ENCODE peak calls at places on chromosomes 6 and 20, in six cellular contexts. G is left lobe of liver, E is omental fat pad, O is pancreas, R is left lung, U is lower lobe of right lung. I is an unnamed sample.

GRCh38 chr6:123562264-123562663 is 74.5 kb downstream of the TRDN start:
- ATAC-seq in G (no peak), E (no peak), O (no peak), R (no peak), U (no peak), I (no peak)

GRCh38 chr6:4078830-4079471 is at the start of gene FAM217A:
- ATAC-seq in G (no peak), E (no peak), O (no peak), R (no peak), U (no peak), I (no peak)

GRCh38 chr6:124090491-124090890 is 286.8 kb downstream of the NKAIN2 start:
- ATAC-seq in G (no peak), E (no peak), O (no peak), R (no peak), U (no peak), I (no peak)

GRCh38 chr6:2266845-2267244 is 21.4 kb upstream of the GMDS start:
- ATAC-seq in G (no peak), E (no peak), O (no peak), R (no peak), U (no peak), I (no peak)

GRCh38 chr6:87755697-87756671 is 54.0 kb upstream of the AKIRIN2 start:
- ATAC-seq in G (peak; percentile 94), E (peak; percentile 30), O (no peak), R (peak; percentile 29), U (no peak), I (no peak)

GRCh38 chr20:50516180-50516934 is 6.2 kb downstream of the PTPN1 start:
- ATAC-seq in G (no peak), E (no peak), O (no peak), R (no peak), U (no peak), I (peak; percentile 17)

GRCh38 chr6:128152551-128152950 is 251.7 kb upstream of the THEMIS start:
- ATAC-seq in G (no peak), E (no peak), O (peak; percentile 22), R (no peak), U (no peak), I (no peak)

GRCh38 chr6:129774697-129775447 is 64.9 kb upstream of the ARHGAP18 start:
- ATAC-seq in G (peak; percentile 100), E (no peak), O (peak; percentile 91), R (peak; percentile 98), U (peak; percentile 87), I (peak; percentile 55)

GRCh38 chr6:10478187-10479040 is 42.7 kb upstream of the GCNT2 start:
- ATAC-seq in G (peak; percentile 75), E (no peak), O (peak; percentile 71), R (peak; percentile 71), U (peak; percentile 50), I (peak; percentile 9)

GRCh38 chr6:19413323-19413722 is 423.8 kb upstream of the ID4 start:
- ATAC-seq in G (no peak), E (peak; percentile 59), O (peak; percentile 68), R (no peak), U (no peak), I (no peak)

GRCh38 chr6:56668158-56668557 is 25.5 kb upstream of the DST start:
- ATAC-seq in G (no peak), E (no peak), O (no peak), R (no peak), U (no peak), I (no peak)

GRCh38 chr6:83151114-83151513 is 42.0 kb downstream of the PGM3 start:
- ATAC-seq in G (no peak), E (no peak), O (no peak), R (no peak), U (no peak), I (no peak)

GRCh38 chr6:106745396-106745795 is 116.0 kb downstream of the QRSL1 start:
- ATAC-seq in G (peak; percentile 15), E (no peak), O (no peak), R (peak; percentile 37), U (no peak), I (no peak)

GRCh38 chr6:90397929-90398674 is 101.5 kb upstream of the BACH2 start:
- ATAC-seq in G (no peak), E (peak; percentile 54), O (peak; percentile 93), R (peak; percentile 66), U (peak; percentile 69), I (peak; percentile 87)

GRCh38 chr6:40928738-40929137 is 110.3 kb downstream of the UNC5CL start:
- ATAC-seq in G (no peak), E (no peak), O (no peak), R (no peak), U (no peak), I (no peak)

GRCh38 chr20:62333820-62334595 is 31.2 kb downstream of the ADRM1 start:
- ATAC-seq in G (peak; percentile 3), E (no peak), O (no peak), R (no peak), U (no peak), I (no peak)

GRCh38 chr6:147506704-147507114 is 1.8 kb upstream of the SAMD5 start:
- ATAC-seq in G (peak; percentile 58), E (no peak), O (peak; percentile 82), R (peak; percentile 77), U (peak; percentile 71), I (peak; percentile 47)

GRCh38 chr20:5933802-5934436 is 16.4 kb downstream of the TRMT6 start:
- ATAC-seq in G (peak; percentile 58), E (no peak), O (peak; percentile 65), R (no peak), U (no peak), I (peak; percentile 66)

GRCh38 chr20:10710995-10711775 is 37.4 kb upstream of the JAG1 start:
- ATAC-seq in G (peak; percentile 89), E (no peak), O (peak; percentile 90), R (peak; percentile 95), U (peak; percentile 72), I (no peak)

GRCh38 chr6:5681480-5681879 is 325.2 kb downstream of the NRN1 start:
- ATAC-seq in G (no peak), E (no peak), O (no peak), R (no peak), U (no peak), I (no peak)

GRCh38 chr6:52410979-52411378 is 9.2 kb upstream of the EFHC1 start:
- ATAC-seq in G (no peak), E (no peak), O (no peak), R (no peak), U (no peak), I (no peak)

GRCh38 chr20:9068896-9069663 is at the start of gene PLCB4:
- ATAC-seq in G (no peak), E (peak; percentile 26), O (peak; percentile 50), R (peak; percentile 13), U (peak; percentile 37), I (no peak)

GRCh38 chr6:159633196-159633595 is 59.8 kb downstream of the SOD2 start:
- ATAC-seq in G (no peak), E (no peak), O (no peak), R (no peak), U (no peak), I (no peak)

I was measured in activated T-helper 17 cell treated with anti-CD3 and anti-CD28 coated beads, Interleukin-2, amount 50 U/mL, for 72 hours.